ENCODE peak calls at places on chromosomes 1 and 21, in ten cellular contexts. One of them, this sample, is unnamed.

GRCh38 chr1:243270097-243270864 is 14.4 kb downstream of the SDCCAG8 start:
- DNase-seq in left ventricle myocardium inferior: no peak
- DNase-seq in endothelial cell of umbilical vein: no peak
- DNase-seq in AG04450: no peak
- DNase-seq in CD8-positive, alpha-beta T cell: no peak
- DNase-seq in heart right ventricle: no peak
- DNase-seq in transverse colon: no peak
- DNase-seq in astrocyte: no peak
- DNase-seq in WERI-Rb-1: no peak
- DNase-seq in osteoblast: peak
- DNase-seq in this sample: no peak

GRCh38 chr21:33214056-33214455 is 15.7 kb upstream of the IFNAR2 start:
- DNase-seq in osteoblast: no peak
- DNase-seq in CD8-positive, alpha-beta T cell: no peak
- DNase-seq in AG04450: no peak
- DNase-seq in heart right ventricle: no peak
- DNase-seq in transverse colon: no peak
- DNase-seq in left ventricle myocardium inferior: no peak
- DNase-seq in astrocyte: no peak
- DNase-seq in endothelial cell of umbilical vein: no peak
- DNase-seq in WERI-Rb-1: no peak
- DNase-seq in this sample: no peak

GRCh38 chr1:206663832-206664652 is 20.7 kb upstream of the MAPKAPK2 start:
- DNase-seq in left ventricle myocardium inferior: peak
- DNase-seq in transverse colon: peak
- DNase-seq in heart right ventricle: peak
- DNase-seq in CD8-positive, alpha-beta T cell: peak
- DNase-seq in endothelial cell of umbilical vein: peak
- DNase-seq in AG04450: peak
- DNase-seq in WERI-Rb-1: peak
- DNase-seq in astrocyte: no peak
- DNase-seq in osteoblast: peak
- DNase-seq in this sample: no peak

GRCh38 chr1:53372501-53372951 is 44.7 kb upstream of the LRP8 start:
- DNase-seq in WERI-Rb-1: peak
- DNase-seq in osteoblast: no peak
- DNase-seq in left ventricle myocardium inferior: no peak
- DNase-seq in astrocyte: no peak
- DNase-seq in endothelial cell of umbilical vein: no peak
- DNase-seq in heart right ventricle: no peak
- DNase-seq in CD8-positive, alpha-beta T cell: no peak
- DNase-seq in AG04450: no peak
- DNase-seq in transverse colon: no peak
- DNase-seq in this sample: peak

GRCh38 chr1:222095606-222096475 is 354.0 kb upstream of the DUSP10 start:
- DNase-seq in AG04450: no peak
- DNase-seq in heart right ventricle: no peak
- DNase-seq in transverse colon: peak
- DNase-seq in osteoblast: no peak
- DNase-seq in endothelial cell of umbilical vein: peak
- DNase-seq in astrocyte: no peak
- DNase-seq in CD8-positive, alpha-beta T cell: peak
- DNase-seq in WERI-Rb-1: peak
- DNase-seq in left ventricle myocardium inferior: peak
- DNase-seq in this sample: no peak

GRCh38 chr1:174005032-174005431 is 17.1 kb downstream of the RC3H1 start:
- DNase-seq in AG04450: no peak
- DNase-seq in WERI-Rb-1: no peak
- DNase-seq in osteoblast: peak
- DNase-seq in transverse colon: no peak
- DNase-seq in CD8-positive, alpha-beta T cell: no peak
- DNase-seq in heart right ventricle: no peak
- DNase-seq in endothelial cell of umbilical vein: no peak
- DNase-seq in left ventricle myocardium inferior: no peak
- DNase-seq in astrocyte: no peak
- DNase-seq in this sample: no peak

GRCh38 chr1:181778630-181779285 is 282.8 kb downstream of the ZNF648 start:
- DNase-seq in endothelial cell of umbilical vein: no peak
- DNase-seq in WERI-Rb-1: no peak
- DNase-seq in CD8-positive, alpha-beta T cell: no peak
- DNase-seq in osteoblast: no peak
- DNase-seq in heart right ventricle: no peak
- DNase-seq in astrocyte: peak
- DNase-seq in left ventricle myocardium inferior: no peak
- DNase-seq in AG04450: no peak
- DNase-seq in transverse colon: no peak
- DNase-seq in this sample: no peak

GRCh38 chr1:206839006-206839560 is 26.3 kb upstream of the IL20 start:
- DNase-seq in endothelial cell of umbilical vein: no peak
- DNase-seq in CD8-positive, alpha-beta T cell: no peak
- DNase-seq in transverse colon: no peak
- DNase-seq in left ventricle myocardium inferior: no peak
- DNase-seq in heart right ventricle: no peak
- DNase-seq in osteoblast: no peak
- DNase-seq in AG04450: no peak
- DNase-seq in WERI-Rb-1: no peak
- DNase-seq in astrocyte: peak
- DNase-seq in this sample: no peak

GRCh38 chr1:81974222-81974841 is 173.6 kb downstream of the ADGRL2 start:
- DNase-seq in WERI-Rb-1: no peak
- DNase-seq in AG04450: no peak
- DNase-seq in endothelial cell of umbilical vein: no peak
- DNase-seq in astrocyte: no peak
- DNase-seq in heart right ventricle: no peak
- DNase-seq in transverse colon: no peak
- DNase-seq in left ventricle myocardium inferior: no peak
- DNase-seq in CD8-positive, alpha-beta T cell: no peak
- DNase-seq in osteoblast: no peak
- DNase-seq in this sample: no peak

GRCh38 chr1:94746635-94747525 is 73.3 kb upstream of the SLC44A3 start:
- DNase-seq in CD8-positive, alpha-beta T cell: no peak
- DNase-seq in heart right ventricle: peak
- DNase-seq in astrocyte: no peak
- DNase-seq in WERI-Rb-1: no peak
- DNase-seq in endothelial cell of umbilical vein: no peak
- DNase-seq in transverse colon: no peak
- DNase-seq in AG04450: no peak
- DNase-seq in osteoblast: no peak
- DNase-seq in left ventricle myocardium inferior: no peak
- DNase-seq in this sample: no peak

GRCh38 chr1:213535679-213536078 is 452.1 kb upstream of the PROX1 start:
- DNase-seq in AG04450: no peak
- DNase-seq in transverse colon: no peak
- DNase-seq in WERI-Rb-1: no peak
- DNase-seq in CD8-positive, alpha-beta T cell: no peak
- DNase-seq in astrocyte: no peak
- DNase-seq in osteoblast: no peak
- DNase-seq in endothelial cell of umbilical vein: no peak
- DNase-seq in heart right ventricle: no peak
- DNase-seq in left ventricle myocardium inferior: no peak
- DNase-seq in this sample: no peak

GRCh38 chr1:21296509-21297354 is 6.5 kb upstream of the ECE1 start:
- DNase-seq in transverse colon: no peak
- DNase-seq in AG04450: no peak
- DNase-seq in WERI-Rb-1: no peak
- DNase-seq in endothelial cell of umbilical vein: no peak
- DNase-seq in astrocyte: no peak
- DNase-seq in left ventricle myocardium inferior: no peak
- DNase-seq in osteoblast: no peak
- DNase-seq in heart right ventricle: no peak
- DNase-seq in CD8-positive, alpha-beta T cell: no peak
- DNase-seq in this sample: no peak

DNA sequence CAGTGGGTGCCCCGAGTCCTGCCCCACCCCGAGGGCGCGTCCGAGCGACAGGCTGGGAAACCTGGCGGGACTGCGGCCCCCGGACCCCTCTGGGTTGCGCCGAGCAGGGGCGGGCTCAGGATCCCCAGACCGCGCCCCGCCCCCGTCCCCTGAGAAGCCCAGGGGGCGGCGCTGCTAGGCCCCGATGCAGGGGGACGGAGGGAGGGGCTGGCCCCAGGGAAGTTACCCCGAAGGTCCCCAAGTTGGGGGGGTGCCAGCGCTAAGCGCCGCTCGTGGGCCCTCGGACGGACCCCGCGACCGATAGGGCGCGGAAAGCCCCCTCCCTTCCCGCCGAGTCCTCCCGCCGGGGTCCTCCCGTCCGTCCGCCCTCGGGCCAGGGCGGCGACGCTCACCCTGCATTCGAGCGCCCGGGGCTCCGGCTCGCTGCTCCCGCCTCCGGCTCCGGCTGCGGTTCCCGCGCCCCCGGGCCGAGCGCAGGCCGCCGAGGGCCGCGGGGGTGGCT is 414 bp downstream of the GPR153 start:
- DNase-seq in heart right ventricle: peak
- DNase-seq in endothelial cell of umbilical vein: peak
- DNase-seq in transverse colon: no peak
- DNase-seq in CD8-positive, alpha-beta T cell: no peak
- DNase-seq in WERI-Rb-1: peak
- DNase-seq in astrocyte: no peak
- DNase-seq in AG04450: no peak
- DNase-seq in osteoblast: peak
- DNase-seq in left ventricle myocardium inferior: peak
- DNase-seq in this sample: no peak
- H3K27ac ChIP-seq in heart right ventricle: peak
- H3K27ac ChIP-seq in endothelial cell of umbilical vein: no peak
- H3K27ac ChIP-seq in transverse colon: peak
- H3K27ac ChIP-seq in CD8-positive, alpha-beta T cell: no peak
- H3K27ac ChIP-seq in WERI-Rb-1: peak
- H3K27ac ChIP-seq in astrocyte: no peak
- H3K27ac ChIP-seq in AG04450: no peak
- H3K27ac ChIP-seq in osteoblast: no peak
- H3K27ac ChIP-seq in left ventricle myocardium inferior: peak
- H3K27ac ChIP-seq in this sample: peak

GRCh38 chr1:1014896-1015681 is 1.8 kb downstream of the ISG15 start:
- DNase-seq in left ventricle myocardium inferior: no peak
- DNase-seq in AG04450: no peak
- DNase-seq in osteoblast: peak
- DNase-seq in WERI-Rb-1: peak
- DNase-seq in endothelial cell of umbilical vein: no peak
- DNase-seq in CD8-positive, alpha-beta T cell: no peak
- DNase-seq in transverse colon: peak
- DNase-seq in heart right ventricle: peak
- DNase-seq in astrocyte: no peak
- DNase-seq in this sample: no peak
- TF ChIP-seq CTCF in left ventricle myocardium inferior: peak
- TF ChIP-seq CTCF in AG04450: peak
- TF ChIP-seq CTCF in osteoblast: peak
- TF ChIP-seq CTCF in WERI-Rb-1: peak
- TF ChIP-seq CTCF in endothelial cell of umbilical vein: peak
- TF ChIP-seq CTCF in CD8-positive, alpha-beta T cell: no peak
- TF ChIP-seq CTCF in transverse colon: no peak
- TF ChIP-seq CTCF in heart right ventricle: peak
- TF ChIP-seq CTCF in astrocyte: peak
- TF ChIP-seq CTCF in this sample: peak

GRCh38 chr1:42403880-42404400 is 23.3 kb downstream of the RIMKLA start:
- DNase-seq in osteoblast: peak
- DNase-seq in CD8-positive, alpha-beta T cell: no peak
- DNase-seq in endothelial cell of umbilical vein: no peak
- DNase-seq in WERI-Rb-1: no peak
- DNase-seq in astrocyte: no peak
- DNase-seq in heart right ventricle: no peak
- DNase-seq in transverse colon: no peak
- DNase-seq in AG04450: no peak
- DNase-seq in left ventricle myocardium inferior: no peak
- DNase-seq in this sample: no peak
- H3K27ac ChIP-seq in osteoblast: no peak
- H3K27ac ChIP-seq in CD8-positive, alpha-beta T cell: no peak
- H3K27ac ChIP-seq in endothelial cell of umbilical vein: no peak
- H3K27ac ChIP-seq in WERI-Rb-1: no peak
- H3K27ac ChIP-seq in astrocyte: no peak
- H3K27ac ChIP-seq in heart right ventricle: no peak
- H3K27ac ChIP-seq in transverse colon: no peak
- H3K27ac ChIP-seq in AG04450: no peak
- H3K27ac ChIP-seq in left ventricle myocardium inferior: no peak
- H3K27ac ChIP-seq in this sample: no peak

DNA sequence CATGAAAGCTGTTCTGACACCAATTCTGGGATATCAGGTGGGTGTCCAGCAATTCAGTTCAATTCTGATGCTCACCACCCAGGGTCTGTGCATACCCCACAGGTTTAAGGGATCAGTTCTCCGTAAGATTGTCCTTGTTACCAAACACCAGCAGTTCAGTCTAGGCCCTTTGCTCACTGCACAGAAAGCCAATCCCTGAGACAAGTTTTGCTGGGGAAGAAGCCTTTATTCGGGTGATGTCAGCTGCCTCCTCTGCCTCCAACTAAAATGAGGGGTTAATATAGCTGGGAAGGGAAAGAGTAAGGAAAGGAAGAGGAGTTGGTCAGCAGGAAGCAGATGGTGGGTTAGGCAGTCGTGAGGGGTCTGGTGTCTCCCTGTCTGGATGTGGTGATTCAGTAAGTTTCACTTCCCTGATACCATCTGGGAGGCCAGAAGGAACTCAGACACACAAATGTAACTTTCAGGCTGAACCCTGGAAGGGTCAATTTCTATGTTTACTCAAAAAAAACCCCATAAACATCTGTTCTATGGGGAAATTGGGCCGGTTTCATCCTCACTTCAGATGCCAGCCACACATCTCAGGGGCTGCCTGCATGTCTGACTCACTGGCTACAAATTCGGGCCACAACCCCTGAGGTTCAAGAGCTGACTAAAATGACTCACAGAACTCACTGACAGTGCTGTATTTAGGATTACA is 83.3 kb upstream of the PGBD5 start:
- DNase-seq in WERI-Rb-1: no peak
- DNase-seq in astrocyte: peak
- DNase-seq in AG04450: peak
- DNase-seq in osteoblast: peak
- DNase-seq in left ventricle myocardium inferior: no peak
- DNase-seq in CD8-positive, alpha-beta T cell: no peak
- DNase-seq in heart right ventricle: no peak
- DNase-seq in endothelial cell of umbilical vein: no peak
- DNase-seq in transverse colon: no peak
- DNase-seq in this sample: no peak
- TF ChIP-seq CTCF in WERI-Rb-1: no peak
- TF ChIP-seq CTCF in astrocyte: no peak
- TF ChIP-seq CTCF in AG04450: no peak
- TF ChIP-seq CTCF in osteoblast: no peak
- TF ChIP-seq CTCF in left ventricle myocardium inferior: no peak
- TF ChIP-seq CTCF in CD8-positive, alpha-beta T cell: no peak
- TF ChIP-seq CTCF in heart right ventricle: no peak
- TF ChIP-seq CTCF in endothelial cell of umbilical vein: no peak
- TF ChIP-seq CTCF in transverse colon: no peak
- TF ChIP-seq CTCF in this sample: no peak

DNA sequence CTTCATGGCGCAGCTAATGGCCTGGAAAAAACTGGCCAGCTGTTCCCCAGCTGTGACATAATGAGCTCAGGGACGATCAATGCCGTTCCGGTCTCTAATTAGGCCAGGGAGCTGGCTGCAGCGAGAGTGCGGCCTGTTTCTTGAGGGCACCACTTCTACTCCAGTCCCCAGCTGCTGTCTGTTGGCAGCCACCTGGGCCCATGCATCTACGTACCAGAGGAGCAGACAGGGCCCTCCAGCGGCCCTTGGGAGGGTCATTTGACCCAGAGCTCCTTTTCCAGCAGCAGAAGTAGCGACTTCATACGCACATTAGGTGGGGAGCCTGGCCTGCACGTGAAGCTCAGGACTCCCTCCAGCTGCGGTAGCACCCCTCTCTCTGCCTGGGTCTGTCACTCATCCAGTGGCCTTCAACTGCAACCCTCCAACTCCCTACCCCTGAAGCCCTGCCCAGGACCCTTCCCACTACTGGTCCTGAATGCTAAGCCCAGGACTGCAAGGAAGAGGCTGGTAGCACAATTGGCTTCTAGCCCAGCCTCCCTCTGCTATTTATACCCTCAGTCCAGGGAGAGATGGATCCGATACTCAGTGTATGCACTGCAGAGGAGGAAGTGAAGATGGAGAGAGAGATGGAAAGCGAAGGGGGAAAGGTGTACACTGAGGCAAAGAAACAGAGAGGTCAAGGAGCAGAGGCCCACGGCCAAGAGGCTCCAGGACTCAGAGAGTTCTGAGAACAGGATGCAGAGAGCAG is 9.0 kb upstream of the GPR61 start:
- DNase-seq in osteoblast: no peak
- DNase-seq in WERI-Rb-1: peak
- DNase-seq in heart right ventricle: no peak
- DNase-seq in endothelial cell of umbilical vein: no peak
- DNase-seq in CD8-positive, alpha-beta T cell: no peak
- DNase-seq in transverse colon: no peak
- DNase-seq in astrocyte: no peak
- DNase-seq in left ventricle myocardium inferior: no peak
- DNase-seq in AG04450: no peak
- DNase-seq in this sample: no peak
- H3K27ac ChIP-seq in osteoblast: no peak
- H3K27ac ChIP-seq in WERI-Rb-1: peak
- H3K27ac ChIP-seq in heart right ventricle: peak
- H3K27ac ChIP-seq in endothelial cell of umbilical vein: no peak
- H3K27ac ChIP-seq in CD8-positive, alpha-beta T cell: no peak
- H3K27ac ChIP-seq in transverse colon: no peak
- H3K27ac ChIP-seq in astrocyte: no peak
- H3K27ac ChIP-seq in left ventricle myocardium inferior: peak
- H3K27ac ChIP-seq in AG04450: no peak
- H3K27ac ChIP-seq in this sample: peak

This sample was measured in upper lobe of right lung.